ENCODE peak calls at places on chromosomes 6 and 20, in five cellular contexts. One of them, this sample, is unnamed.

GRCh38 chr6:89057759-89058158 is 22.8 kb upstream of the PNRC1 start:
- DNase-seq in testis: no peak
- DNase-seq in IMR-90: no peak
- DNase-seq in heart left ventricle: no peak
- DNase-seq in vagina: no peak
- DNase-seq in this sample: no peak

GRCh38 chr6:77457720-77458349 is 5.5 kb downstream of the HTR1B start:
- DNase-seq in testis: peak; percentile 93
- DNase-seq in IMR-90: peak; percentile 97
- DNase-seq in heart left ventricle: peak; percentile 66
- DNase-seq in vagina: no peak
- DNase-seq in this sample: no peak

GRCh38 chr20:58155148-58155925 is 73.1 kb downstream of the ANKRD60 start:
- DNase-seq in testis: no peak
- DNase-seq in IMR-90: no peak
- DNase-seq in heart left ventricle: no peak
- DNase-seq in vagina: no peak
- DNase-seq in this sample: no peak

GRCh38 chr20:49385471-49385870 is 97.0 kb downstream of the KCNB1 start:
- DNase-seq in testis: peak; percentile 27
- DNase-seq in IMR-90: peak; percentile 22
- DNase-seq in heart left ventricle: no peak
- DNase-seq in vagina: no peak
- DNase-seq in this sample: no peak

GRCh38 chr6:7747901-7748504 is 22.1 kb downstream of the BMP6 start:
- DNase-seq in testis: no peak
- DNase-seq in IMR-90: no peak
- DNase-seq in heart left ventricle: no peak
- DNase-seq in vagina: no peak
- DNase-seq in this sample: no peak

GRCh38 chr20:237479-237878 is 10.4 kb downstream of the DEFB129 start:
- DNase-seq in testis: no peak
- DNase-seq in IMR-90: peak; percentile 5
- DNase-seq in heart left ventricle: no peak
- DNase-seq in vagina: no peak
- DNase-seq in this sample: no peak

GRCh38 chr20:16864958-16865357 is 116.8 kb downstream of the OTOR start:
- DNase-seq in testis: no peak
- DNase-seq in IMR-90: no peak
- DNase-seq in heart left ventricle: no peak
- DNase-seq in vagina: no peak
- DNase-seq in this sample: no peak

GRCh38 chr6:162409986-162410715 is 317.4 kb downstream of the PRKN start:
- DNase-seq in testis: no peak
- DNase-seq in IMR-90: no peak
- DNase-seq in heart left ventricle: no peak
- DNase-seq in vagina: no peak
- DNase-seq in this sample: no peak

GRCh38 chr6:30964075-30964474 is 19.4 kb upstream of the MUC21 start:
- DNase-seq in testis: no peak
- DNase-seq in IMR-90: no peak
- DNase-seq in heart left ventricle: no peak
- DNase-seq in vagina: no peak
- DNase-seq in this sample: no peak

GRCh38 chr20:44111712-44112335 is 75.2 kb downstream of the JPH2 start:
- DNase-seq in testis: no peak
- DNase-seq in IMR-90: peak; percentile 7
- DNase-seq in heart left ventricle: no peak
- DNase-seq in vagina: no peak
- DNase-seq in this sample: no peak

DNA sequence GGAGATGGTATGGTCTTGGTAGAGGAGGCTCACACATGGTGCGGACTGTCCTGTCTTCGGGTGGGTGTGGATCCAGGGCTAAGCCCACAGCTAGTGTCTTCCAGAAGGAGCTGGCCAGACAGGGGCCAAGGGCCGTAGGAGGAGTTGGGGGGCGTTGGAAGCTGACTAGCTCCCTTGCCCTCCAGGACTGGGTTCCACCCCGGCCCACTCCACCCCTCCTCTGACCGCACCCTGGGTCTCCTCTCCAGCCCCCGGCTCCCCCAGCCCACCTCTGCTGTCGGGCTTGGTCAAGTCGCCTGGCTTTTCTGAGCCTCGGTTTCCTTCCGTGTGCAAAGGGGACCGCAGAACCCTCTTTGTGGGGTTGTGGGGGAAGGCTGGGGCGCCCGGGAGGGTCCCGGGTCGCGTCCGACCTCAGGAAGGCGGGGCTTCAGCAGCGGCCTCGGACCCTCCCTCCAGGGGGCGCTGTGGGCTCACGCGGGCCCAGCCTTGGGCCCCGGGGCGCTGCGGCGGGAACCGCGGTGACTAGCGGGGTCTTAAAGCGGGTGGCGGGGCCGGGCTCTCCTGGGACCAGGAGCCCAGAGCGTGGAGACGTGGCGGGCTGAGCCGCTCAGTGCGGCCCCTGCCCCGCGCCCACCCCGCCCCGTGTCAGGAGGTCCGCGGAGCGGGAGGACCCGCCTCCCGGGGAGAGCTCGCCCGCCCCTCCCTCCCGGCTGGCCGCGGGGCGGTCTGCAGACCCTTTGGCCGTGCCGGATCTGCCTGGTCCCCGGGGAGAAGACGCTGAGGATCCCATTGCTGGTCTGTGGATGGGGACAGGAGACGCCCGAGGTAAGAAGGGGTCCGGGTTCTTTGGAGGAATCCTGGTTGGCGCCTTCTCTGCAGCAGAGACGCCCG is 5.4 kb downstream of the NPBWR2 start:
- DNase-seq in testis: peak; percentile 64
- DNase-seq in IMR-90: no peak
- DNase-seq in heart left ventricle: no peak
- DNase-seq in vagina: no peak
- DNase-seq in this sample: no peak
- TF ChIP-seq CTCF in testis: peak; percentile 37
- TF ChIP-seq CTCF in IMR-90: peak; percentile 60
- TF ChIP-seq CTCF in heart left ventricle: peak; percentile 74
- TF ChIP-seq CTCF in vagina: peak; percentile 17
- TF ChIP-seq CTCF in this sample: peak; percentile 30

GRCh38 chr6:105402981-105403935 is at the start of gene PREP:
- DNase-seq in testis: peak; percentile 84
- DNase-seq in IMR-90: peak; percentile 81
- DNase-seq in heart left ventricle: peak; percentile 86
- DNase-seq in vagina: no peak
- DNase-seq in this sample: no peak
- TF ChIP-seq POLR2A in testis: no peak
- TF ChIP-seq POLR2A in IMR-90: peak; percentile 66
- TF ChIP-seq POLR2A in heart left ventricle: peak; percentile 74
- TF ChIP-seq POLR2A in vagina: peak; percentile 40
- TF ChIP-seq POLR2A in this sample: no peak

GRCh38 chr6:158939255-158940170 is 60.5 kb downstream of the RSPH3 start:
- DNase-seq in testis: no peak
- DNase-seq in IMR-90: no peak
- DNase-seq in heart left ventricle: no peak
- DNase-seq in vagina: no peak
- DNase-seq in this sample: no peak
- TF ChIP-seq CTCF in testis: no peak
- TF ChIP-seq CTCF in IMR-90: no peak
- TF ChIP-seq CTCF in heart left ventricle: no peak
- TF ChIP-seq CTCF in vagina: no peak
- TF ChIP-seq CTCF in this sample: no peak

GRCh38 chr20:63567132-63567381 is 7.0 kb downstream of the HELZ2 start:
- DNase-seq in testis: no peak
- DNase-seq in IMR-90: no peak
- DNase-seq in heart left ventricle: no peak
- DNase-seq in vagina: no peak
- DNase-seq in this sample: no peak

GRCh38 chr20:63567382-63568169 is 6.5 kb downstream of the HELZ2 start:
- DNase-seq in testis: no peak
- DNase-seq in IMR-90: no peak
- DNase-seq in heart left ventricle: no peak
- DNase-seq in vagina: no peak
- DNase-seq in this sample: no peak

GRCh38 chr20:63566395-63567131 is 7.5 kb downstream of the HELZ2 start:
- DNase-seq in testis: no peak
- DNase-seq in IMR-90: no peak
- DNase-seq in heart left ventricle: no peak
- DNase-seq in vagina: no peak
- DNase-seq in this sample: no peak

GRCh38 chr20:63568986-63569949 is 4.8 kb downstream of the HELZ2 start:
- DNase-seq in testis: no peak
- DNase-seq in IMR-90: no peak
- DNase-seq in heart left ventricle: no peak
- DNase-seq in vagina: no peak
- DNase-seq in this sample: no peak

DNA sequence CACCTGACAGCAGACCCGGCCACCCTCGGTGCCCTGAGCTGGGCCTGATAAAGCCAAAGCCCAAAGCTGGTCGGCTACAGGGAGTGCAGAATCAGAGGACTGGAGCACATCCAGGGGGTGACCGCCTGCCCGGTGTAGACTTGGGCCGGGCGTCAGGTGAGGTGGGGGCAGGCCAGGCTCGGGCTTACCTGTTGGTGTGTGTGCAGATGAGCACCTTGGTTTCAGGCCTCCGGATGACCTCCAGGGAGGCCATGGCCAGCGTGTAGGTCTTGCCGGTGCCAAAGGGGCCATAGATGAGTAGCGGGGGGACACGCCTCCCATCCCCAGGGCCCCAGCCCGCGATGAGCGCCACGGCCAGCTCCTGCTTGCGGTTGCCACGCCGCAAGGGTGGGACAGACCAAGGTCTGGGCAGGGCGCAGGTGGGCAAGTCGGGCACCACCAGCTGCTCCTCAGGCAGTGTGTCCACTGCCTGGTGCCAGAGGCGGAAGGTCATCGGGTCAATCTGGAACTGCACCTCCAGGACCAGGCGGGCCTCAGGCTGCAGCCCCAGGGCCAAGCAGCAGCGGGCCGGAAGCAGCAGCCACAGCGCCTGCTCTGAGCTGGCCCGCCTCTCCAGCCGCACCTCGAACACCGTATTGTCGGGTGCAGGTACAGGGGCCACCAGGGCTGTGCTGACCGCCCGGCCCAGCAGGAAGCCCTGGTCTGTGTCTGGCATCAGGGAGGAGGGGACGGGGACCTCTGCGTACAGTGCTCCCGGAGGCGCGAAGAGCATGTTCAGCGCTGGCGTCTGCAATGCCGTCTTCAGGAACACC is 5.7 kb downstream of the HELZ2 start:
- DNase-seq in testis: no peak
- DNase-seq in IMR-90: no peak
- DNase-seq in heart left ventricle: no peak
- DNase-seq in vagina: no peak
- DNase-seq in this sample: no peak
- TF ChIP-seq POLR2A in testis: no peak
- TF ChIP-seq POLR2A in IMR-90: no peak
- TF ChIP-seq POLR2A in heart left ventricle: no peak
- TF ChIP-seq POLR2A in vagina: no peak
- TF ChIP-seq POLR2A in this sample: no peak

GRCh38 chr6:38021029-38021428 is 201.5 kb downstream of the ZFAND3 start:
- DNase-seq in testis: no peak
- DNase-seq in IMR-90: no peak
- DNase-seq in heart left ventricle: no peak
- DNase-seq in vagina: no peak
- DNase-seq in this sample: no peak

GRCh38 chr6:38020593-38020992 is 201.1 kb downstream of the ZFAND3 start:
- DNase-seq in testis: no peak
- DNase-seq in IMR-90: no peak
- DNase-seq in heart left ventricle: no peak
- DNase-seq in vagina: no peak
- DNase-seq in this sample: no peak

GRCh38 chr6:38016824-38017223 is 197.3 kb downstream of the ZFAND3 start:
- DNase-seq in testis: no peak
- DNase-seq in IMR-90: no peak
- DNase-seq in heart left ventricle: no peak
- DNase-seq in vagina: no peak
- DNase-seq in this sample: no peak

GRCh38 chr6:38021571-38021970 is 202.0 kb downstream of the ZFAND3 start:
- DNase-seq in testis: no peak
- DNase-seq in IMR-90: no peak
- DNase-seq in heart left ventricle: no peak
- DNase-seq in vagina: no peak
- DNase-seq in this sample: no peak

DNA sequence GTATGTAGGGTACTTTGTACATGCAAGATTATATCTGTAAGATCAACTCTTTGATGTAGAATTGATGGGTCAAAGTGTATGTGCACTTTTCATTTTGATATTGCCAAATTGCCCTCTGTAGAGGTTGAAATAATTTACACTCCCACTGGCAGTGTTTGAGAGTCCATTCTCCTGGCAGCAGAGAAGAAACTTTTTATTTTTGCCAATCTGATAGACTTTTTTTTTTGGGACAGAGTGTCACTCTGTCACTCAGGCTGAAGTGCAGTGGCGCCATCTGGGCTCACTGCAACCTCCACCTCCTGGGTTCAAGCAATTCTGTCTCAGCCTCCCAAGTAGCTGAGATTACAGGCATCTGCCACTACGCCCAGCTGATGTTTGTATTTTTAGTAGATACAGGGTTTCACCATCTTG is 199.2 kb downstream of the ZFAND3 start:
- DNase-seq in testis: no peak
- DNase-seq in IMR-90: no peak
- DNase-seq in heart left ventricle: no peak
- DNase-seq in vagina: no peak
- DNase-seq in this sample: no peak
- TF ChIP-seq CTCF in testis: no peak
- TF ChIP-seq CTCF in IMR-90: no peak
- TF ChIP-seq CTCF in heart left ventricle: no peak
- TF ChIP-seq CTCF in vagina: no peak
- TF ChIP-seq CTCF in this sample: no peak

DNA sequence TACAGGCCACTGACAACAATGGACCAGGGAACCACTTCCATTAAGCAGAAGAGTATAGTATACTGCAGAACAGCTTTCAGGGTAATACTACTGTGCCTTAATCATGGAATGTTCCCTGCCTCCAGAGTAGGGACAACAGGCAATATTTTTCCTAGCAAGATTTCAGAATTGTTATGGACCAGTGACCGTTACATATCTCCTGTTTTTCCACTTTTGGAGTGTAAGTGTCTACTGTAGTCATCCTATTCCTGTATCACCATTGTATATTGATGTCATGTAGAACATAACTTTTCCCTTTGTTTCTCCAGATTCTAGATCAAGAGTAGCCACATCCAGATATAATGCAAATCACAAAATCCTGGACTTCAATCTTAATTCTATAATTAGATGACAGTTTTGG is 1.9 kb upstream of the GJE1 start:
- DNase-seq in testis: no peak
- DNase-seq in IMR-90: no peak
- DNase-seq in heart left ventricle: no peak
- DNase-seq in vagina: no peak
- DNase-seq in this sample: no peak
- TF ChIP-seq POLR2A in testis: no peak
- TF ChIP-seq POLR2A in IMR-90: no peak
- TF ChIP-seq POLR2A in heart left ventricle: no peak
- TF ChIP-seq POLR2A in vagina: no peak
- TF ChIP-seq POLR2A in this sample: no peak

This sample was measured in esophagus muscularis mucosa.